ENCODE peak calls at places on chromosomes 12 and 14, in six cellular contexts. One of them, this sample, is unnamed.

GRCh38 chr12:108807476-108807875 is 49.9 kb downstream of the SSH1 start:
- DNase-seq in CD8-positive, alpha-beta T cell: no peak
- DNase-seq in ascending aorta: no peak
- DNase-seq in ovary: no peak
- DNase-seq in tibial nerve: no peak
- DNase-seq in body of pancreas: no peak
- DNase-seq in this sample: no peak

GRCh38 chr12:6700646-6701051 is at the start of gene PIANP:
- DNase-seq in CD8-positive, alpha-beta T cell: peak
- DNase-seq in ascending aorta: no peak
- DNase-seq in tibial nerve: no peak
- DNase-seq in ovary: peak
- DNase-seq in body of pancreas: peak
- DNase-seq in this sample: peak

GRCh38 chr14:35258420-35258819 is 33.8 kb upstream of the PSMA6 start:
- DNase-seq in CD8-positive, alpha-beta T cell: no peak
- DNase-seq in body of pancreas: no peak
- DNase-seq in ovary: peak
- DNase-seq in ascending aorta: no peak
- DNase-seq in tibial nerve: no peak
- DNase-seq in this sample: no peak

GRCh38 chr14:88584451-88584850 is 21.6 kb downstream of the ZC3H14 start:
- DNase-seq in body of pancreas: no peak
- DNase-seq in CD8-positive, alpha-beta T cell: no peak
- DNase-seq in tibial nerve: no peak
- DNase-seq in ovary: no peak
- DNase-seq in ascending aorta: no peak
- DNase-seq in this sample: no peak

GRCh38 chr14:35883677-35884293 is 57.6 kb downstream of the BRMS1L start:
- DNase-seq in body of pancreas: peak
- DNase-seq in ovary: no peak
- DNase-seq in ascending aorta: no peak
- DNase-seq in tibial nerve: peak
- DNase-seq in CD8-positive, alpha-beta T cell: no peak
- DNase-seq in this sample: peak

GRCh38 chr12:83313827-83314226 is 627.1 kb downstream of the TMTC2 start:
- DNase-seq in CD8-positive, alpha-beta T cell: no peak
- DNase-seq in ascending aorta: no peak
- DNase-seq in tibial nerve: no peak
- DNase-seq in ovary: no peak
- DNase-seq in body of pancreas: no peak
- DNase-seq in this sample: no peak

GRCh38 chr14:105075364-105076295 is 10.4 kb upstream of the GPR132 start:
- DNase-seq in body of pancreas: peak
- DNase-seq in CD8-positive, alpha-beta T cell: peak
- DNase-seq in ascending aorta: no peak
- DNase-seq in tibial nerve: no peak
- DNase-seq in ovary: peak
- DNase-seq in this sample: peak

GRCh38 chr12:121538699-121539061 is 42.1 kb downstream of the KDM2B start:
- DNase-seq in body of pancreas: peak
- DNase-seq in CD8-positive, alpha-beta T cell: no peak
- DNase-seq in ovary: no peak
- DNase-seq in ascending aorta: no peak
- DNase-seq in tibial nerve: no peak
- DNase-seq in this sample: peak

GRCh38 chr12:65434737-65435136 is 156.3 kb downstream of the MSRB3 start:
- DNase-seq in ascending aorta: no peak
- DNase-seq in tibial nerve: no peak
- DNase-seq in body of pancreas: no peak
- DNase-seq in ovary: no peak
- DNase-seq in CD8-positive, alpha-beta T cell: no peak
- DNase-seq in this sample: no peak

GRCh38 chr14:80862983-80863382 is 78.6 kb downstream of the CEP128 start:
- DNase-seq in body of pancreas: no peak
- DNase-seq in CD8-positive, alpha-beta T cell: no peak
- DNase-seq in ascending aorta: no peak
- DNase-seq in tibial nerve: no peak
- DNase-seq in ovary: no peak
- DNase-seq in this sample: no peak

GRCh38 chr12:63480186-63480585 is 188.1 kb downstream of the DPY19L2 start:
- DNase-seq in CD8-positive, alpha-beta T cell: no peak
- DNase-seq in ascending aorta: no peak
- DNase-seq in tibial nerve: no peak
- DNase-seq in body of pancreas: no peak
- DNase-seq in ovary: no peak
- DNase-seq in this sample: no peak

GRCh38 chr12:112869091-112869490 is 37.7 kb upstream of the OAS1 start:
- DNase-seq in ovary: no peak
- DNase-seq in ascending aorta: no peak
- DNase-seq in tibial nerve: no peak
- DNase-seq in body of pancreas: no peak
- DNase-seq in CD8-positive, alpha-beta T cell: no peak
- DNase-seq in this sample: no peak

GRCh38 chr12:70875628-70876027 is 44.9 kb downstream of the PTPRR start:
- DNase-seq in body of pancreas: no peak
- DNase-seq in tibial nerve: no peak
- DNase-seq in ascending aorta: no peak
- DNase-seq in CD8-positive, alpha-beta T cell: no peak
- DNase-seq in ovary: no peak
- DNase-seq in this sample: no peak

GRCh38 chr12:128603573-128604120 is 220.1 kb downstream of the SLC15A4 start:
- DNase-seq in tibial nerve: no peak
- DNase-seq in CD8-positive, alpha-beta T cell: no peak
- DNase-seq in ascending aorta: no peak
- DNase-seq in body of pancreas: no peak
- DNase-seq in ovary: no peak
- DNase-seq in this sample: no peak

GRCh38 chr14:57085043-57085442 is 183.7 kb downstream of the EXOC5 start:
- DNase-seq in ascending aorta: no peak
- DNase-seq in tibial nerve: no peak
- DNase-seq in ovary: no peak
- DNase-seq in body of pancreas: no peak
- DNase-seq in CD8-positive, alpha-beta T cell: no peak
- DNase-seq in this sample: no peak

GRCh38 chr12:65948320-65949008 is 124.2 kb downstream of the HMGA2 start:
- DNase-seq in CD8-positive, alpha-beta T cell: no peak
- DNase-seq in tibial nerve: peak
- DNase-seq in ovary: peak
- DNase-seq in ascending aorta: no peak
- DNase-seq in body of pancreas: peak
- DNase-seq in this sample: no peak

GRCh38 chr14:87467578-87467977 is 525.4 kb downstream of the GALC start:
- DNase-seq in CD8-positive, alpha-beta T cell: no peak
- DNase-seq in body of pancreas: no peak
- DNase-seq in tibial nerve: no peak
- DNase-seq in ascending aorta: no peak
- DNase-seq in ovary: no peak
- DNase-seq in this sample: no peak

GRCh38 chr12:129101404-129101803 is 248.1 kb downstream of the GLT1D1 start:
- DNase-seq in body of pancreas: no peak
- DNase-seq in ascending aorta: no peak
- DNase-seq in CD8-positive, alpha-beta T cell: no peak
- DNase-seq in ovary: no peak
- DNase-seq in tibial nerve: no peak
- DNase-seq in this sample: no peak

GRCh38 chr12:20832911-20833310 is 22.4 kb downstream of the SLCO1B3 start:
- DNase-seq in body of pancreas: peak
- DNase-seq in tibial nerve: no peak
- DNase-seq in CD8-positive, alpha-beta T cell: no peak
- DNase-seq in ovary: no peak
- DNase-seq in ascending aorta: no peak
- DNase-seq in this sample: no peak

GRCh38 chr12:106084048-106084671 is 54.6 kb downstream of the NUAK1 start:
- DNase-seq in body of pancreas: no peak
- DNase-seq in ascending aorta: no peak
- DNase-seq in CD8-positive, alpha-beta T cell: no peak
- DNase-seq in tibial nerve: no peak
- DNase-seq in ovary: no peak
- DNase-seq in this sample: no peak

GRCh38 chr12:127133675-127134335 is 1133.2 kb upstream of the TMEM132C start:
- DNase-seq in CD8-positive, alpha-beta T cell: no peak
- DNase-seq in body of pancreas: no peak
- DNase-seq in ascending aorta: no peak
- DNase-seq in tibial nerve: no peak
- DNase-seq in ovary: no peak
- DNase-seq in this sample: peak

GRCh38 chr14:78512021-78512420 is 341.8 kb downstream of the NRXN3 start:
- DNase-seq in CD8-positive, alpha-beta T cell: no peak
- DNase-seq in tibial nerve: no peak
- DNase-seq in body of pancreas: no peak
- DNase-seq in ovary: no peak
- DNase-seq in ascending aorta: no peak
- DNase-seq in this sample: no peak

GRCh38 chr14:78508023-78508422 is 337.9 kb downstream of the NRXN3 start:
- DNase-seq in body of pancreas: no peak
- DNase-seq in ascending aorta: no peak
- DNase-seq in tibial nerve: no peak
- DNase-seq in CD8-positive, alpha-beta T cell: no peak
- DNase-seq in ovary: no peak
- DNase-seq in this sample: no peak

DNA sequence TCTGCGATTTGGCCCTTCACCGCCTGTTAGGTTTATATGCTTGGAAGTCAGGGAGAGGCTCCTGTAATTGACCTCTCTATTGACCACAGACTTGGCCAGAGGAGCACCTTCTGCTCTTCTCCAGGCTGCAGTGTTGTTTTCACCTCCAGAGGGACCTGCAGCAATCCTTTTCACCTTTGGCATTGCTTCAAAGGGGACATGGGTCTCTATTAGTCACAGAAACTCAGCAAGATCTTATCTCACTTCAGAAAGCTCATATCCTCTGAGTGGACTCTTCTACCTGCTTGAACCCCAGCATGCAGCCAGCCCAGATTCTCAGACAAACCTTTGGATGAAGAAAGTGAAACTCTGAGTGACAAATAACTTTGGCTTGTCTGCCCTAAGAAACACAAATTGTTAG is 339.3 kb downstream of the NRXN3 start:
- DNase-seq in CD8-positive, alpha-beta T cell: no peak
- DNase-seq in tibial nerve: no peak
- DNase-seq in body of pancreas: no peak
- DNase-seq in ovary: no peak
- DNase-seq in ascending aorta: no peak
- DNase-seq in this sample: no peak
- H3K27ac ChIP-seq in CD8-positive, alpha-beta T cell: no peak
- H3K27ac ChIP-seq in tibial nerve: no peak
- H3K27ac ChIP-seq in body of pancreas: no peak
- H3K27ac ChIP-seq in ovary: no peak
- H3K27ac ChIP-seq in ascending aorta: no peak
- H3K27ac ChIP-seq in this sample: no peak

DNA sequence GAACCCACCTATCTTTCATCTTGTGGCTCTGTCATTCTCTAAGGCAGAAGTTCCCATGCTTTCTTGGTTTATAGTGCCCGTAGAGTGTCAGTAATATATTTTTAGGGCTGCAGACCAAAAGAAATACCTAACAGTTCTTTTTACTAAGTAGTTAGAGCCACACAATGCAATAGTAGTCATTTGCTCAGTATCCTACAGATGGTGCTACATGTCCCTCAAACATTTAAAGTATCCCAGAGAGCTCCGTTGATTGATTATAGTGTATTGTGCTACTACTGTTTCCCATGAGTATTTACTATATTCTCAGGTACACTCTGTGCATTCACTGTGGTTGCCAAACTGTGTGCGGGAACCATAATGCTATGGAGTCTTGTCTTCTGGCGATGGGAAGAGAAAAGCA is 4.7 kb upstream of the PLBD1 start:
- DNase-seq in ovary: no peak
- DNase-seq in tibial nerve: no peak
- DNase-seq in ascending aorta: no peak
- DNase-seq in body of pancreas: no peak
- DNase-seq in CD8-positive, alpha-beta T cell: no peak
- DNase-seq in this sample: no peak
- TF ChIP-seq CTCF in ovary: no peak
- TF ChIP-seq CTCF in tibial nerve: no peak
- TF ChIP-seq CTCF in ascending aorta: no peak
- TF ChIP-seq CTCF in body of pancreas: peak
- TF ChIP-seq CTCF in CD8-positive, alpha-beta T cell: no peak
- TF ChIP-seq CTCF in this sample: no peak

DNA sequence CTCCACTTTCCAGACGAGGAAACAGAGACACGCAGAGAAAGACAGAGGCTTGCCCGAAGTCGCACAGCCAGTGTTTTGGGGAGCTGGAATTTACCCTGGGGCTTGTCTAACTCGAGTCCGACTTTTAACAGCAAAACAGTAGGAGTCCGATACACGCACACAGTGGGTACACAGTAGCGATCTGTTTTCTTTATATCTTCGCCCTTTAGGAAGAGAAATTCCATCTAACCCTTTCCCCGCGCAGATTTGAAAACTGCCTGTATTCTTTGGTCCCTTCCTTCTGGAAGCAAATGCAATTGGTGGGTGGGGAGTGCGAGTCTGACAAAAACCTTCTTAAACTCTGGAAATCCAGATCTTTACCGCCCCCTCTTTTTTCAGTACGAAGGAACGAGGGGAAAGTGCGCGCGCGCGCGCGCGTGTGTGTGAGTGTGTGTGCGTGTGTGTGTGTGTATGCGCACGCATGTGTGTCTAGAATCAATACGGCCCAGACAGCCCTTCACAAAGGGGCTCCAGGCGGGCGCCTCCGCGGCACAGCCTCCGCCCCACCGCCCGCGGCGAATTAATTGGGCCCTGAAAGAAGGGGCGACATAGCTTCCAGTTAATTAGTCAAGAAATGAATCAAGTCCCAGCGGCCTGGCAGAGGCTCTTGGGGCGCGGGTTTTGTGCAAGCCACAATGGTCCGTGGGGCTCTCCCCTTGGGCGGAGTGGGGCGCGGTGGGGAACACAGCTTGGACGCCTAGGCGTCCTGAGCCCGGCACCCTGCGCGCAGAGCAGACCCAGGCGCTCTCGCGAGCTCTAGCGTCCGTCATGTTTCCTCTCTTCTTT is 14.0 kb upstream of the TBX3 start:
- DNase-seq in body of pancreas: no peak
- DNase-seq in ovary: peak
- DNase-seq in CD8-positive, alpha-beta T cell: no peak
- DNase-seq in ascending aorta: no peak
- DNase-seq in tibial nerve: no peak
- DNase-seq in this sample: no peak
- H3K4me3 ChIP-seq in body of pancreas: no peak
- H3K4me3 ChIP-seq in ovary: no peak
- H3K4me3 ChIP-seq in CD8-positive, alpha-beta T cell: no peak
- H3K4me3 ChIP-seq in ascending aorta: peak
- H3K4me3 ChIP-seq in tibial nerve: no peak
- H3K4me3 ChIP-seq in this sample: no peak

GRCh38 chr14:91392623-91393303 is 24.9 kb downstream of the CCDC88C start:
- DNase-seq in ovary: no peak
- DNase-seq in body of pancreas: no peak
- DNase-seq in tibial nerve: no peak
- DNase-seq in CD8-positive, alpha-beta T cell: no peak
- DNase-seq in ascending aorta: no peak
- DNase-seq in this sample: no peak

GRCh38 chr14:91387996-91388395 is 29.6 kb downstream of the CCDC88C start:
- DNase-seq in body of pancreas: no peak
- DNase-seq in tibial nerve: no peak
- DNase-seq in ovary: no peak
- DNase-seq in CD8-positive, alpha-beta T cell: no peak
- DNase-seq in ascending aorta: no peak
- DNase-seq in this sample: peak

GRCh38 chr14:91389173-91389572 is 28.4 kb downstream of the CCDC88C start:
- DNase-seq in body of pancreas: no peak
- DNase-seq in ovary: no peak
- DNase-seq in ascending aorta: no peak
- DNase-seq in CD8-positive, alpha-beta T cell: no peak
- DNase-seq in tibial nerve: no peak
- DNase-seq in this sample: no peak

GRCh38 chr14:91388551-91388975 is 29.1 kb downstream of the CCDC88C start:
- DNase-seq in body of pancreas: no peak
- DNase-seq in tibial nerve: no peak
- DNase-seq in ovary: no peak
- DNase-seq in CD8-positive, alpha-beta T cell: no peak
- DNase-seq in ascending aorta: no peak
- DNase-seq in this sample: peak

GRCh38 chr14:91390165-91390778 is 27.3 kb downstream of the CCDC88C start:
- DNase-seq in CD8-positive, alpha-beta T cell: no peak
- DNase-seq in ovary: no peak
- DNase-seq in ascending aorta: no peak
- DNase-seq in tibial nerve: no peak
- DNase-seq in body of pancreas: no peak
- DNase-seq in this sample: peak
- H3K27ac ChIP-seq in CD8-positive, alpha-beta T cell: peak
- H3K27ac ChIP-seq in ovary: no peak
- H3K27ac ChIP-seq in ascending aorta: no peak
- H3K27ac ChIP-seq in tibial nerve: no peak
- H3K27ac ChIP-seq in body of pancreas: no peak
- H3K27ac ChIP-seq in this sample: peak